ENCODE peak calls at places on chromosomes 3 and 15, in five cellular contexts. K is RWPE1, C is left lung, W is GM10248, B is OCI-LY7. E is an unnamed sample.
A peak's percentile ranks its signal among the peaks of the same experiment; 100 is the strongest.

GRCh38 chr3:110343945-110344344 is 727.7 kb upstream of the NECTIN3 start:
- DNase-seq in C (no peak), K (no peak), B (no peak), W (no peak), E (no peak)

GRCh38 chr15:59838900-59839299 is 149.8 kb upstream of the BNIP2 start:
- DNase-seq in C (no peak), K (no peak), W (no peak), B (no peak), E (no peak)

GRCh38 chr3:183489455-183490210 is 61.2 kb upstream of the MCF2L2 start:
- DNase-seq in B (no peak), W (no peak), C (no peak), K (no peak), E (no peak)

GRCh38 chr3:108125550-108126071 is 34.8 kb upstream of the CD47 start:
- DNase-seq in W (peak; percentile 43), C (no peak), B (peak; percentile 96), K (no peak), E (peak; percentile 69)

GRCh38 chr15:32687556-32687955 is 30.2 kb upstream of the GREM1 start:
- DNase-seq in K (peak; percentile 67), W (no peak), B (no peak), C (no peak), E (no peak)

GRCh38 chr15:41971089-41971892 is 1.1 kb downstream of the EHD4 start:
- DNase-seq in W (peak; percentile 82), B (peak; percentile 86), K (peak; percentile 68), C (peak; percentile 84), E (peak; percentile 41)

GRCh38 chr15:40918146-40918798 is 10.9 kb upstream of the DLL4 start:
- DNase-seq in C (no peak), W (no peak), B (no peak), K (no peak), E (no peak)

GRCh38 chr15:88894819-88895767 is at the start of gene HAPLN3:
- DNase-seq in B (no peak), W (peak; percentile 67), K (peak; percentile 64), C (peak; percentile 78), E (peak; percentile 32)

GRCh38 chr3:105770410-105770809 is 98.4 kb downstream of the CBLB start:
- DNase-seq in W (no peak), C (no peak), K (no peak), B (no peak), E (no peak)

GRCh38 chr3:179840985-179841384 is 188.1 kb downstream of the USP13 start:
- DNase-seq in W (no peak), B (no peak), K (peak; percentile 57), C (no peak), E (no peak)

GRCh38 chr3:110419096-110419495 is 652.5 kb upstream of the NECTIN3 start:
- DNase-seq in W (no peak), K (no peak), C (no peak), B (no peak), E (no peak)

GRCh38 chr3:98272126-98272525 is 8.1 kb downstream of the OR5H6 start:
- DNase-seq in B (no peak), C (no peak), K (no peak), W (no peak), E (no peak)

GRCh38 chr3:81395739-81396138 is 365.7 kb downstream of the GBE1 start:
- DNase-seq in B (no peak), K (no peak), W (no peak), C (peak; percentile 16), E (no peak)

GRCh38 chr15:101810905-101811304 is 1.1 kb upstream of the OR4F15 start:
- DNase-seq in B (no peak), K (peak; percentile 14), W (no peak), C (no peak), E (no peak)

GRCh38 chr3:53899730-53900129 is 8.1 kb upstream of the SELENOK start:
- DNase-seq in W (no peak), B (no peak), K (no peak), C (no peak), E (no peak)

GRCh38 chr15:47661661-47662180 is 55.6 kb upstream of the SEMA6D start:
- DNase-seq in K (no peak), B (no peak), C (no peak), W (no peak), E (no peak)

GRCh38 chr3:63990204-63990603 is 33.1 kb downstream of the PSMD6 start:
- DNase-seq in C (peak; percentile 59), K (no peak), B (no peak), W (no peak), E (no peak)

GRCh38 chr3:56769125-56769709 is 32.5 kb downstream of the ARHGEF3 start:
- DNase-seq in C (no peak), W (no peak), K (no peak), B (no peak), E (no peak)

GRCh38 chr15:68054658-68055223 is 626 bp downstream of the PIAS1 start:
- DNase-seq in B (peak; percentile 64), C (peak; percentile 92), K (peak; percentile 67), W (no peak), E (no peak)

GRCh38 chr3:19967208-19967607 is 20.3 kb downstream of the RAB5A start:
- DNase-seq in C (no peak), B (no peak), K (no peak), W (no peak), E (no peak)

GRCh38 chr3:25863011-25863415 is 73.1 kb downstream of the OXSM start:
- DNase-seq in C (no peak), B (no peak), K (no peak), W (no peak), E (no peak)

DNA sequence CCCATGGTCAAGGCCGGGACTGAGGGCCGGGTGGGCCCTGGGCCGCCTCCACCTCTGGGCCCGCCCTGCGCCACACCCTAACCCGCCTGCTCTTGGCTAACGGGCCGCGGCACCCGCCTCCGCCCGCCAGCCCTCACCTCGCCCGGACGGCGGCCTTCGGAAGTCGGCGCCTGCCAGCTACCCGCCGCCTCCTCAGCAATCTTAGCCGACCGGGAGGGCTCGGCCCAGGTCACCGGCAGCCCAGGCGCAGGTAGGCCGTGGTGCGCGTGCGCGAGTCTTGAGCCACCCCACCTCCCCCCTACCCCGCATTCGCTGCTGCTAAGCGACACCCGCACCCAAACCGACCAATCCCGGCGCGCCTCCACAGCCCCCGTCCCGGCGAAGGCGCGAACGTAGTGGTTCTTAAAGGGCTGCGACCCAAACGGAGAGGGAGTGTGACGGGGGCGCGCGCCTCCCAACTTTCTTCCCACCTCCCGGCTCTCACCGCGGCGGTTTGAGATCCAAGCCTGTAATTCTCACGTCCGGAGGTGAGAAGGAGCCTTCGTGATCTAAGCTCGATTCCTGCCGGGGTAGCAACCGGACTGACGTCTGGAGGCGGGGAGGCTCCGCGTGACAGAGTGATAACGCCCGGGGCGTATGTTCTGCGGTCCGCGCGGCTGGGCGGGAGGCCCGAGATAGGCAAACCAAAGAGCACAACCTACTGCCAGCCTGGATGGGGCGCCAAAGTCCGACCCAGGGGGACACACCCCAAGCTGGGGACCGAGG is at the start of gene SEC22C:
- DNase-seq in W (peak; percentile 99), B (peak; percentile 96), C (peak; percentile 98), K (peak; percentile 99), E (peak; percentile 92)
- TF ChIP-seq CTCF in W (peak; percentile 56), B (peak; percentile 77), C (no peak), K (peak; percentile 43), E (no peak)

GRCh38 chr3:43503067-43503728 is 118.6 kb downstream of the ANO10 start:
- DNase-seq in K (peak; percentile 17), B (peak; percentile 32), W (no peak), C (no peak), E (no peak)
- TF ChIP-seq CTCF in K (peak; percentile 59), B (peak; percentile 78), W (peak; percentile 30), C (peak; percentile 32), E (no peak)

GRCh38 chr3:33442190-33442589 is 2.0 kb upstream of the UBP1 start:
- DNase-seq in K (no peak), B (no peak), W (no peak), C (no peak), E (no peak)

GRCh38 chr3:33439421-33440327 is 531 bp downstream of the UBP1 start:
- DNase-seq in C (peak; percentile 91), K (peak; percentile 26), B (peak; percentile 63), W (peak; percentile 70), E (peak; percentile 55)

GRCh38 chr3:33441322-33441976 is 1.2 kb upstream of the UBP1 start:
- DNase-seq in K (no peak), C (peak; percentile 83), W (no peak), B (no peak), E (no peak)

GRCh38 chr3:33440328-33440577 is at the start of gene UBP1:
- DNase-seq in K (no peak), C (peak; percentile 100), W (no peak), B (no peak), E (peak; percentile 95)

DNA sequence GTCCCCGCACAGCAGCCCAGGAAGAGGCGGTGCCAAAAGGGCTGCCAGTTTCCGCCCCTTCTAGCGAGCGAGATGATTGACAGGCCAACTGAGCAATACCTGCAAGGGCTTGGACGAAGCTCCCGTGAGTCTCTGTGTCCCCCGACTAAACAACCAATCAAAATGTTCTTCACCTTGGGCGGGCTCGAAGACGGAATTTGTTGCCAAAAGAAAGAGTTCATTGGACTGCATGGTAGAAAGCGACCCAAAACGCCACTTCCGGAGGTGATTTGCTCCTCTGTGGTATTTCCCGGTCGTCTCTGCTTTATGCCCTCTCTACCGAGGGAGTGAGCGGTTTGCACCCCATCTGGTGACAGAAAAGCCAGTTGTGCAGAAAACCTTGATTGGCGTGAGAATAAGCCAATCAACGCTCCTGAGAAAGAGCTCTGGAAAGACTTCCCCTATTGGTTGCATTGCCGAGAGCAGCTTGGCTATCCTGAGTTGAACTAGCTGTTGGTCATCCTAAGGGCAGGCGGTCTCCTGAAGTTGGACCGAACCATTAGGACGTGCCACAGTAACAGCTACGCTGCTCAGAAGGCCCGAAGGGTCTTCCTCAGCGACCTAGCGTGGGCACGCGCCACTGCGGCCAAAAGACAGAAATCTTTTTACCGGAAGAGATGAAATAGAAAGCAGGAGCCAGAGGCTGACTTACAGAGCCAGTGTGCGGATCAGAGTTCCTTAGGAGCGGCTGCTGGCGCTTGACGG is 545 bp upstream of the UBP1 start:
- DNase-seq in K (peak; percentile 99), B (peak; percentile 100), W (peak; percentile 96), C (no peak), E (peak; percentile 70)
- TF ChIP-seq CTCF in K (no peak), B (no peak), W (no peak), C (no peak), E (no peak)

DNA sequence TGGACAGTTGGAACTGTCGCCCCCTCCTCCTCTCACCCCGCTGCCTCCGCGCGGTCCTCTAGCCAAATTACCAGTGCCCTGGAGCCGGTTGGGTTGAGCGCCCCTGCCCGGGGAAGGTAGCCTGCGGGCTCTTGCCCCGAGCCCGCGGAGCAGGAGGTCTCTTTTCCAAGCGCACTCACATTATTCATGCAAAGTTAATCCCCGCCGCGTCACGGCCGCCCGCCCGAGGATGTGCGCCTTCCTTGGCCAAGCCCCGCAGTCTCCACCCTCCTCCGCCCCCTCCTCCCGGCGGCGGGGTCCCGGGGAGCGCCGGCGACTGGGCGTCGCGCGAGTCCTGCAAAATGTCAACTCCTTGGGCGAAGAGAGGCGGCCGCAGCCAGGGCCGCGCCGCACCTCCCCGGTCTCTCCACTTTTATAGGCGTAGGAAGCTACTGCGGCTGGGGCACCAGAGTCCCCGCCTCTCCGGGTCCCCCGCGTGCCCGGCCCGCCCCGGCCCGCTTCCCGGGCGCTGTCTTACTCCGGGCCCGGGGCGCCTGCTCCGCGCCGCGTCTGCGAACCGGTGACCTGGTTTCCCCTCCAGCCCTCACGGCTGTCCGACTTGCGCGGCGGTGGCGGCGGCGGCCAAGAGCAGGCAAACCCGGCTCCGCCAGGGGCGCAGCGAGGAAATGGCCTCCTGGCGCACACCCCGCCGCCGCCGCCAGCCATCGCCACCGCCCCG is at the start of gene THRB:
- DNase-seq in K (peak; percentile 54), W (peak; percentile 31), C (peak; percentile 88), B (no peak), E (peak; percentile 57)
- TF ChIP-seq CTCF in K (peak; percentile 40), W (no peak), C (no peak), B (no peak), E (no peak)